ENCODE peak calls at places on chromosomes 5 and 9, in six cellular contexts. One of them, this sample, is unnamed.

GRCh38 chr5:72784129-72784528 is 32.3 kb upstream of the TNPO1 start:
- DNase-seq in activated CD8-positive, alpha-beta memory T cell treated with anti-CD3 and anti-CD28 coated beads, Interleukin-2, amount 50 U/mL, for 4 hours: no peak
- DNase-seq in astrocyte of the hippocampus: no peak
- DNase-seq in activated naive CD8-positive, alpha-beta T cell treated with anti-CD3 and anti-CD28 coated beads, Interleukin-2, amount 50 U/mL, for 24 hours: no peak
- DNase-seq in COR-L47: no peak
- DNase-seq in mesendoderm: no peak
- DNase-seq in this sample: no peak

GRCh38 chr5:158929579-158930233 is 170.0 kb downstream of the EBF1 start:
- DNase-seq in activated CD8-positive, alpha-beta memory T cell treated with anti-CD3 and anti-CD28 coated beads, Interleukin-2, amount 50 U/mL, for 4 hours: no peak
- DNase-seq in astrocyte of the hippocampus: no peak
- DNase-seq in activated naive CD8-positive, alpha-beta T cell treated with anti-CD3 and anti-CD28 coated beads, Interleukin-2, amount 50 U/mL, for 24 hours: no peak
- DNase-seq in COR-L47: no peak
- DNase-seq in mesendoderm: no peak
- DNase-seq in this sample: no peak

GRCh38 chr9:126424511-126424910 is 97.9 kb downstream of the MVB12B start:
- DNase-seq in activated CD8-positive, alpha-beta memory T cell treated with anti-CD3 and anti-CD28 coated beads, Interleukin-2, amount 50 U/mL, for 4 hours: no peak
- DNase-seq in astrocyte of the hippocampus: no peak
- DNase-seq in activated naive CD8-positive, alpha-beta T cell treated with anti-CD3 and anti-CD28 coated beads, Interleukin-2, amount 50 U/mL, for 24 hours: no peak
- DNase-seq in COR-L47: no peak
- DNase-seq in mesendoderm: no peak
- DNase-seq in this sample: no peak

GRCh38 chr5:173671121-173671949 is 54.9 kb upstream of the BOD1 start:
- DNase-seq in activated CD8-positive, alpha-beta memory T cell treated with anti-CD3 and anti-CD28 coated beads, Interleukin-2, amount 50 U/mL, for 4 hours: no peak
- DNase-seq in astrocyte of the hippocampus: peak
- DNase-seq in activated naive CD8-positive, alpha-beta T cell treated with anti-CD3 and anti-CD28 coated beads, Interleukin-2, amount 50 U/mL, for 24 hours: no peak
- DNase-seq in COR-L47: no peak
- DNase-seq in mesendoderm: peak
- DNase-seq in this sample: no peak

GRCh38 chr9:16236326-16236725 is 634.1 kb downstream of the BNC2 start:
- DNase-seq in activated CD8-positive, alpha-beta memory T cell treated with anti-CD3 and anti-CD28 coated beads, Interleukin-2, amount 50 U/mL, for 4 hours: no peak
- DNase-seq in astrocyte of the hippocampus: no peak
- DNase-seq in activated naive CD8-positive, alpha-beta T cell treated with anti-CD3 and anti-CD28 coated beads, Interleukin-2, amount 50 U/mL, for 24 hours: no peak
- DNase-seq in COR-L47: no peak
- DNase-seq in mesendoderm: no peak
- DNase-seq in this sample: no peak

GRCh38 chr5:65203746-65204145 is 278.0 kb downstream of the ADAMTS6 start:
- DNase-seq in activated CD8-positive, alpha-beta memory T cell treated with anti-CD3 and anti-CD28 coated beads, Interleukin-2, amount 50 U/mL, for 4 hours: no peak
- DNase-seq in astrocyte of the hippocampus: peak
- DNase-seq in activated naive CD8-positive, alpha-beta T cell treated with anti-CD3 and anti-CD28 coated beads, Interleukin-2, amount 50 U/mL, for 24 hours: no peak
- DNase-seq in COR-L47: no peak
- DNase-seq in mesendoderm: no peak
- DNase-seq in this sample: no peak

GRCh38 chr5:59422026-59422941 is 471.2 kb downstream of the PDE4D start:
- DNase-seq in activated CD8-positive, alpha-beta memory T cell treated with anti-CD3 and anti-CD28 coated beads, Interleukin-2, amount 50 U/mL, for 4 hours: no peak
- DNase-seq in astrocyte of the hippocampus: no peak
- DNase-seq in activated naive CD8-positive, alpha-beta T cell treated with anti-CD3 and anti-CD28 coated beads, Interleukin-2, amount 50 U/mL, for 24 hours: no peak
- DNase-seq in COR-L47: no peak
- DNase-seq in mesendoderm: no peak
- DNase-seq in this sample: no peak

GRCh38 chr9:87812375-87813118 is 70.1 kb upstream of the SPATA31E1 start:
- DNase-seq in activated CD8-positive, alpha-beta memory T cell treated with anti-CD3 and anti-CD28 coated beads, Interleukin-2, amount 50 U/mL, for 4 hours: no peak
- DNase-seq in astrocyte of the hippocampus: peak
- DNase-seq in activated naive CD8-positive, alpha-beta T cell treated with anti-CD3 and anti-CD28 coated beads, Interleukin-2, amount 50 U/mL, for 24 hours: peak
- DNase-seq in COR-L47: no peak
- DNase-seq in mesendoderm: no peak
- DNase-seq in this sample: peak

GRCh38 chr5:165576678-165577275 is 2071.4 kb downstream of the MAT2B start:
- DNase-seq in activated CD8-positive, alpha-beta memory T cell treated with anti-CD3 and anti-CD28 coated beads, Interleukin-2, amount 50 U/mL, for 4 hours: no peak
- DNase-seq in astrocyte of the hippocampus: no peak
- DNase-seq in activated naive CD8-positive, alpha-beta T cell treated with anti-CD3 and anti-CD28 coated beads, Interleukin-2, amount 50 U/mL, for 24 hours: no peak
- DNase-seq in COR-L47: no peak
- DNase-seq in mesendoderm: no peak
- DNase-seq in this sample: no peak

GRCh38 chr5:180097163-180097894 is 25.8 kb upstream of the RNF130 start:
- DNase-seq in activated CD8-positive, alpha-beta memory T cell treated with anti-CD3 and anti-CD28 coated beads, Interleukin-2, amount 50 U/mL, for 4 hours: no peak
- DNase-seq in astrocyte of the hippocampus: no peak
- DNase-seq in activated naive CD8-positive, alpha-beta T cell treated with anti-CD3 and anti-CD28 coated beads, Interleukin-2, amount 50 U/mL, for 24 hours: no peak
- DNase-seq in COR-L47: no peak
- DNase-seq in mesendoderm: no peak
- DNase-seq in this sample: no peak

GRCh38 chr9:108117775-108118174 is 628.2 kb upstream of the KLF4 start:
- DNase-seq in activated CD8-positive, alpha-beta memory T cell treated with anti-CD3 and anti-CD28 coated beads, Interleukin-2, amount 50 U/mL, for 4 hours: no peak
- DNase-seq in astrocyte of the hippocampus: no peak
- DNase-seq in activated naive CD8-positive, alpha-beta T cell treated with anti-CD3 and anti-CD28 coated beads, Interleukin-2, amount 50 U/mL, for 24 hours: no peak
- DNase-seq in COR-L47: no peak
- DNase-seq in mesendoderm: peak
- DNase-seq in this sample: no peak

GRCh38 chr5:123752576-123752975 is 240.6 kb downstream of the CSNK1G3 start:
- DNase-seq in activated CD8-positive, alpha-beta memory T cell treated with anti-CD3 and anti-CD28 coated beads, Interleukin-2, amount 50 U/mL, for 4 hours: no peak
- DNase-seq in astrocyte of the hippocampus: peak
- DNase-seq in activated naive CD8-positive, alpha-beta T cell treated with anti-CD3 and anti-CD28 coated beads, Interleukin-2, amount 50 U/mL, for 24 hours: no peak
- DNase-seq in COR-L47: peak
- DNase-seq in mesendoderm: no peak
- DNase-seq in this sample: no peak

GRCh38 chr5:83467315-83468044 is 4.1 kb upstream of the VCAN start:
- DNase-seq in activated CD8-positive, alpha-beta memory T cell treated with anti-CD3 and anti-CD28 coated beads, Interleukin-2, amount 50 U/mL, for 4 hours: no peak
- DNase-seq in astrocyte of the hippocampus: peak
- DNase-seq in activated naive CD8-positive, alpha-beta T cell treated with anti-CD3 and anti-CD28 coated beads, Interleukin-2, amount 50 U/mL, for 24 hours: no peak
- DNase-seq in COR-L47: no peak
- DNase-seq in mesendoderm: peak
- DNase-seq in this sample: no peak

GRCh38 chr9:88535226-88535931 is 401 bp downstream of the NXNL2 start:
- DNase-seq in activated CD8-positive, alpha-beta memory T cell treated with anti-CD3 and anti-CD28 coated beads, Interleukin-2, amount 50 U/mL, for 4 hours: no peak
- DNase-seq in astrocyte of the hippocampus: peak
- DNase-seq in activated naive CD8-positive, alpha-beta T cell treated with anti-CD3 and anti-CD28 coated beads, Interleukin-2, amount 50 U/mL, for 24 hours: peak
- DNase-seq in COR-L47: no peak
- DNase-seq in mesendoderm: peak
- DNase-seq in this sample: no peak

GRCh38 chr9:88782931-88783451 is 208.3 kb upstream of the S1PR3 start:
- DNase-seq in activated CD8-positive, alpha-beta memory T cell treated with anti-CD3 and anti-CD28 coated beads, Interleukin-2, amount 50 U/mL, for 4 hours: no peak
- DNase-seq in astrocyte of the hippocampus: peak
- DNase-seq in activated naive CD8-positive, alpha-beta T cell treated with anti-CD3 and anti-CD28 coated beads, Interleukin-2, amount 50 U/mL, for 24 hours: no peak
- DNase-seq in COR-L47: no peak
- DNase-seq in mesendoderm: no peak
- DNase-seq in this sample: no peak

GRCh38 chr9:137117269-137117731 is 2.8 kb upstream of the DPP7 start:
- DNase-seq in activated CD8-positive, alpha-beta memory T cell treated with anti-CD3 and anti-CD28 coated beads, Interleukin-2, amount 50 U/mL, for 4 hours: no peak
- DNase-seq in astrocyte of the hippocampus: no peak
- DNase-seq in activated naive CD8-positive, alpha-beta T cell treated with anti-CD3 and anti-CD28 coated beads, Interleukin-2, amount 50 U/mL, for 24 hours: no peak
- DNase-seq in COR-L47: no peak
- DNase-seq in mesendoderm: no peak
- DNase-seq in this sample: no peak

GRCh38 chr9:36018755-36019720 is 17.7 kb upstream of the RECK start:
- DNase-seq in activated CD8-positive, alpha-beta memory T cell treated with anti-CD3 and anti-CD28 coated beads, Interleukin-2, amount 50 U/mL, for 4 hours: no peak
- DNase-seq in astrocyte of the hippocampus: peak
- DNase-seq in activated naive CD8-positive, alpha-beta T cell treated with anti-CD3 and anti-CD28 coated beads, Interleukin-2, amount 50 U/mL, for 24 hours: no peak
- DNase-seq in COR-L47: no peak
- DNase-seq in mesendoderm: no peak
- DNase-seq in this sample: no peak

GRCh38 chr5:130937046-130937445 is 228.0 kb downstream of the HINT1 start:
- DNase-seq in activated CD8-positive, alpha-beta memory T cell treated with anti-CD3 and anti-CD28 coated beads, Interleukin-2, amount 50 U/mL, for 4 hours: no peak
- DNase-seq in astrocyte of the hippocampus: no peak
- DNase-seq in activated naive CD8-positive, alpha-beta T cell treated with anti-CD3 and anti-CD28 coated beads, Interleukin-2, amount 50 U/mL, for 24 hours: no peak
- DNase-seq in COR-L47: no peak
- DNase-seq in mesendoderm: peak
- DNase-seq in this sample: no peak

GRCh38 chr9:123265833-123266232 is 2.6 kb downstream of the STRBP start:
- DNase-seq in activated CD8-positive, alpha-beta memory T cell treated with anti-CD3 and anti-CD28 coated beads, Interleukin-2, amount 50 U/mL, for 4 hours: no peak
- DNase-seq in astrocyte of the hippocampus: no peak
- DNase-seq in activated naive CD8-positive, alpha-beta T cell treated with anti-CD3 and anti-CD28 coated beads, Interleukin-2, amount 50 U/mL, for 24 hours: no peak
- DNase-seq in COR-L47: no peak
- DNase-seq in mesendoderm: peak
- DNase-seq in this sample: no peak

GRCh38 chr5:38417658-38418017 is 138.8 kb downstream of the LIFR start:
- DNase-seq in activated CD8-positive, alpha-beta memory T cell treated with anti-CD3 and anti-CD28 coated beads, Interleukin-2, amount 50 U/mL, for 4 hours: no peak
- DNase-seq in astrocyte of the hippocampus: no peak
- DNase-seq in activated naive CD8-positive, alpha-beta T cell treated with anti-CD3 and anti-CD28 coated beads, Interleukin-2, amount 50 U/mL, for 24 hours: no peak
- DNase-seq in COR-L47: no peak
- DNase-seq in mesendoderm: no peak
- DNase-seq in this sample: no peak

GRCh38 chr5:149777382-149777781 is 47.3 kb downstream of the PPARGC1B start:
- DNase-seq in activated CD8-positive, alpha-beta memory T cell treated with anti-CD3 and anti-CD28 coated beads, Interleukin-2, amount 50 U/mL, for 4 hours: no peak
- DNase-seq in astrocyte of the hippocampus: no peak
- DNase-seq in activated naive CD8-positive, alpha-beta T cell treated with anti-CD3 and anti-CD28 coated beads, Interleukin-2, amount 50 U/mL, for 24 hours: peak
- DNase-seq in COR-L47: no peak
- DNase-seq in mesendoderm: peak
- DNase-seq in this sample: no peak

This sample was measured in KG1.